ENCODE peak calls at places on chromosomes 1 and 21, in five cellular contexts. A is trophoblast cell, G is tibial artery, O is pancreas, U is cardiac muscle cell. X is an unnamed sample. For H3K9me3, the result is how much of the 10 kb centered on the place peaks cover.

GRCh38 chr1:232300461-232300860 is 329.5 kb downstream of the SIPA1L2 start:
- DNase-seq in A (no peak), G (no peak), O (no peak), U (no peak), X (no peak)

GRCh38 chr1:36231191-36231590 is 6.9 kb downstream of the THRAP3 start:
- DNase-seq in A (no peak), G (no peak), O (no peak), U (no peak), X (no peak)

GRCh38 chr1:165644064-165644735 is 13.2 kb downstream of the MGST3 start:
- DNase-seq in A (no peak), G (no peak), O (no peak), U (no peak), X (no peak)

GRCh38 chr1:191709215-191709614 is 449.0 kb upstream of the RGS18 start:
- DNase-seq in A (no peak), G (no peak), O (no peak), U (no peak), X (no peak)

GRCh38 chr1:94302960-94303359 is 65.6 kb upstream of the ARHGAP29 start:
- DNase-seq in A (no peak), G (no peak), O (no peak), U (no peak), X (no peak)

GRCh38 chr1:2378441-2378851 is 12.9 kb downstream of the MORN1 start:
- DNase-seq in A (no peak), G (no peak), O (no peak), U (no peak), X (no peak)

GRCh38 chr1:22790232-22791008 is 79.8 kb downstream of the EPHB2 start:
- DNase-seq in A (peak), G (no peak), O (peak), U (no peak), X (peak)

GRCh38 chr21:39527664-39528381 is 76.1 kb downstream of the SH3BGR start:
- DNase-seq in A (no peak), G (no peak), O (peak), U (no peak), X (peak)

GRCh38 chr21:42765656-42766055 is 112.2 kb downstream of the PDE9A start:
- DNase-seq in A (no peak), G (no peak), O (no peak), U (no peak), X (no peak)

GRCh38 chr1:32549601-32550000 is 10.4 kb downstream of the ZBTB8A start:
- DNase-seq in A (no peak), G (no peak), O (no peak), U (no peak), X (no peak)

GRCh38 chr1:42822833-42823392 is 5.7 kb upstream of the SVBP start:
- DNase-seq in A (no peak), G (no peak), O (no peak), U (peak), X (no peak)

GRCh38 chr21:39660596-39660995 is 47.9 kb downstream of the B3GALT5 start:
- DNase-seq in A (no peak), G (no peak), O (no peak), U (peak), X (peak)

GRCh38 chr1:235679644-235680043 is 30.1 kb upstream of the GNG4 start:
- DNase-seq in A (no peak), G (no peak), O (no peak), U (no peak), X (no peak)

GRCh38 chr1:219066631-219067349 is 106.9 kb upstream of the LYPLAL1 start:
- DNase-seq in A (peak), G (no peak), O (no peak), U (peak), X (no peak)

GRCh38 chr21:32055305-32055704 is 182.5 kb downstream of the HUNK start:
- DNase-seq in A (no peak), G (no peak), O (no peak), U (no peak), X (no peak)

DNA sequence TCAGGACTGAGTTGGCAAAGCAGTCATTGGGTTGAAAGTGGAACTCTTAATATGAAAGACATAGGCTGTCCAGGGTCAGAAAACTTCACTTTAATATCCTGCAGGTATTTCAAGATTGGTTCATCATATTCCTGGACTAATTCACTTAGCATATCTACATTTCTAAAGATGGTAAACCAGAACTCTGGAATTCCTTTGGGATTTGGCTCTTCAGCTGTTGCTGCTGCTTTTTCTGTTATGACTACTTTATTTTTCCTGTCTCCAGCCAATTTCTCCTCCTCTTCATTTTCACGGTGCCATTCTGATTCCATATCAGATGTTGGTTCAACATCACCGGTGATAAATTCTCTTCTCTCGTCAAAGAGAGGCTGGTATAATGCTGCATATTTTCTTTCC is 37.4 kb downstream of the CD58 start:
- DNase-seq in A (no peak), G (no peak), O (no peak), U (no peak), X (no peak)
- H3K9me3 ChIP-seq in A (under half), G (under half), O (under half), U (under half), X (under half)

GRCh38 chr21:26842976-26843911 is 2.0 kb downstream of the ADAMTS1 start:
- DNase-seq in A (peak), G (peak), O (peak), U (peak), X (peak)
- H3K27ac ChIP-seq in A (peak), G (peak), O (peak), U (peak), X (peak)

GRCh38 chr1:46556822-46557221 is 5.4 kb upstream of the KNCN start:
- DNase-seq in A (no peak), G (no peak), O (no peak), U (peak), X (no peak)

GRCh38 chr1:46558141-46558963 is 6.9 kb upstream of the KNCN start:
- DNase-seq in A (no peak), G (no peak), O (no peak), U (no peak), X (no peak)

GRCh38 chr1:46558966-46559365 is 7.5 kb upstream of the KNCN start:
- DNase-seq in A (no peak), G (no peak), O (no peak), U (no peak), X (no peak)

GRCh38 chr1:46555826-46556619 is 4.6 kb upstream of the KNCN start:
- DNase-seq in A (no peak), G (no peak), O (no peak), U (no peak), X (no peak)

DNA sequence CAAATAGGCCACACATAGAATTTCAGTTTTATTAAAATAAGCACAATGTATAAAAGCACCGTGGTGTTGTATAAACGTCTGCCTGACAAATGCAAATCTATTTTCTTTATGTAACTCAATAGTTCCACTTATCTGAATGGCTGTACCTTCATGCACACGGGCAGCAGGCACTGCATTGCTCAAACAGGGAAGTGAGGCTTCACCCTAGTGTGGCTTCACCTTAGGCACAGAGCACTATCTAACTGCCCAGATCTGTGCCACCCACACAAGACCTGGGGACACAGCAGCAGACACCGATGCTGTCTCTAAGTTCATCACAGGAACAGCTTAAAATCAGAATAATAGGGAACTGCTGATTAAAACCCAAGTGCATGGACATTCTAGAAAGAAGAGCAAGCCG is 6.0 kb upstream of the KNCN start:
- DNase-seq in A (no peak), G (no peak), O (no peak), U (no peak), X (no peak)
- H3K4me3 ChIP-seq in A (no peak), G (no peak), O (no peak), U (no peak), X (no peak)

GRCh38 chr21:20856926-20857325 is 141.3 kb upstream of the NCAM2 start:
- DNase-seq in A (no peak), G (no peak), O (no peak), U (no peak), X (no peak)
- H3K9me3 ChIP-seq in A (under half), G (under half), O (under half), U (under half), X (under half)

DNA sequence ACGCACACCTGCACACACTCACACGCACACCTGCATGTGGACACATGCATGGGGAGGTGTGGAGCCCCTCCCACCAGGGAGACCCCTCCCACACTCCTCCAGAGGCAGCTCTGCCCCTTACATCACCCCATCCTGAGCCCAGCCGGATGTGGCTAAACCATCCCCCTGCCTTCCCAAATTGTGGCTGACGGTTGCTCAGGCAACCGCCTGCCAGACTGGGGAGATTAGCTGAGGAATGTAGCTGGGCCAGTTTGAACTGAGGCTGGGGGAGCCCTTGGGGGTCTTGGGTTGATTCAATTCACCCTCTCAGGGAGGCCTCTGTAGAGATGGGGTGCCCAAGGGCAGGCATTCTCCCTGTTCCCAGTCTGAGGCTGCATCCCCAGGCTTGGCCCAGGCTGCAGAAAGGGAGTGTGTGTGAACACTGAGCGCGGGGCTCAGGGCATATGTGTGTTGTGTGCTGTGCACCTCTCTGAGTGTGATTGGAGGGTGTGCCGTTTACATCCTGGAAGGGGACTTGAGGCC is 12.9 kb downstream of the PTPRU start:
- DNase-seq in A (no peak), G (no peak), O (no peak), U (peak), X (no peak)
- H3K27ac ChIP-seq in A (peak), G (no peak), O (no peak), U (no peak), X (no peak)

DNA sequence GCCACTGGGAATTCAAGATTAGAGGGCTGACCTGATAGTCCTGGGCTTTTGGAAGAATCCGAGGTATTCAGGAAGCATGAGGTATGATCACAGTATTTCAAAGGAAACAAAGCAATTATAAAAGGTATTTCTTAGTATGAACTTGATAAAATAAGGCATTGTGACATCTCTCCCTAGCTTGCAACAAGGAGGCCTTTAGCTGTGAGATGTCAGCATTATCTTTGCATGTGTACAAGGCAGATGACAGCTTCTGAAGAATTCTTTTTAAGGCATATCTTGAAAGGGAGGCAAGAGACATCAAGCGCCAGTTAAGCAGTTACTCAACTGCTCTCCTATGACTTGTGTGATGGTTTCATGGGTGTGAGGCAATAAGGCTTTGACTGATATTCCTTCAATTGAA is 1123.7 kb downstream of the PLA2G4A start:
- DNase-seq in A (peak), G (no peak), O (no peak), U (no peak), X (no peak)
- H3K4me3 ChIP-seq in A (no peak), G (no peak), O (no peak), U (no peak), X (no peak)

X was measured in colonic mucosa.